ENCODE peak calls at places on chromosomes 5 and 9, in six cellular contexts. B is H1, L is mesenchymal stem cell, M is mesendoderm, T is IMR-90, K is neuronal stem cell. E is an unnamed sample.

GRCh38 chr5:67963789-67964519 is 251.6 kb upstream of the PIK3R1 start:
- DNase-seq in T (no peak), B (no peak), L (no peak), M (no peak), K (no peak), E (no peak)

GRCh38 chr5:169814522-169814921 is 165.8 kb downstream of the INSYN2B start:
- DNase-seq in L (no peak), M (no peak), K (no peak), B (no peak), T (peak), E (no peak)

GRCh38 chr9:97774657-97775056 is 77.5 kb upstream of the XPA start:
- DNase-seq in B (no peak), M (no peak), K (no peak), T (no peak), L (no peak), E (no peak)

GRCh38 chr5:157721159-157721558 is 10.1 kb upstream of the THG1L start:
- DNase-seq in T (no peak), B (no peak), L (no peak), K (no peak), M (no peak), E (no peak)

GRCh38 chr9:113261917-113262671 is 13.3 kb downstream of the CDC26 start:
- DNase-seq in B (no peak), K (no peak), T (no peak), M (no peak), L (no peak), E (no peak)

GRCh38 chr9:34592895-34593601 is 3.5 kb upstream of the CNTFR start:
- DNase-seq in L (no peak), M (no peak), B (no peak), T (no peak), K (no peak), E (peak)

GRCh38 chr5:80291776-80292175 is 28.0 kb upstream of the SPZ1 start:
- DNase-seq in T (no peak), L (no peak), B (no peak), M (no peak), K (no peak), E (no peak)

GRCh38 chr5:167393328-167393727 is 898.1 kb upstream of the WWC1 start:
- DNase-seq in L (no peak), B (no peak), K (no peak), M (no peak), T (no peak), E (no peak)

GRCh38 chr5:72328172-72328571 is 8.0 kb downstream of the PTCD2 start:
- DNase-seq in K (no peak), T (peak), L (peak), M (no peak), B (no peak), E (no peak)

GRCh38 chr9:111992523-111992922 is 95.9 kb downstream of the UGCG start:
- DNase-seq in K (no peak), T (peak), M (peak), B (no peak), L (peak), E (no peak)

GRCh38 chr5:175103746-175104145 is 340.2 kb downstream of the DRD1 start:
- DNase-seq in M (no peak), T (no peak), B (no peak), L (no peak), K (peak), E (no peak)

GRCh38 chr9:119221281-119221680 is 148.0 kb downstream of the BRINP1 start:
- DNase-seq in K (no peak), T (no peak), M (no peak), L (no peak), B (no peak), E (no peak)

GRCh38 chr5:10910261-10910660 is 149.2 kb upstream of the DAP start:
- DNase-seq in B (no peak), L (no peak), M (no peak), K (no peak), T (no peak), E (no peak)
- H2BK15ac ChIP-seq in B (no peak), L (no peak), M (no peak), K (no peak), T (no peak), E (no peak)

GRCh38 chr5:151085517-151086031 is 4.7 kb upstream of the TNIP1 start:
- DNase-seq in L (peak), M (no peak), B (no peak), K (no peak), T (peak), E (no peak)

GRCh38 chr5:151082976-151083651 is 2.3 kb upstream of the TNIP1 start:
- DNase-seq in L (peak), T (peak), B (no peak), M (no peak), K (no peak), E (no peak)

GRCh38 chr5:151082274-151082902 is 1.6 kb upstream of the TNIP1 start:
- DNase-seq in B (no peak), L (peak), T (peak), M (peak), K (peak), E (peak)

GRCh38 chr5:151086192-151086869 is 5.5 kb upstream of the TNIP1 start:
- DNase-seq in M (no peak), K (no peak), T (no peak), L (no peak), B (no peak), E (no peak)

GRCh38 chr5:151084363-151084762 is 3.5 kb upstream of the TNIP1 start:
- DNase-seq in M (no peak), T (peak), K (no peak), L (peak), B (no peak), E (no peak)
- H2BK15ac ChIP-seq in M (no peak), T (no peak), K (no peak), L (no peak), B (no peak), E (no peak)

GRCh38 chr5:77347435-77348098 is 137.1 kb downstream of the PDE8B start:
- DNase-seq in B (no peak), M (no peak), T (no peak), L (no peak), K (no peak), E (no peak)
- H2BK15ac ChIP-seq in B (no peak), M (no peak), T (no peak), L (no peak), K (no peak), E (no peak)

GRCh38 chr9:99103505-99103904 is 1.4 kb upstream of the TGFBR1 start:
- DNase-seq in L (peak), K (no peak), M (peak), T (peak), B (no peak), E (peak)

GRCh38 chr9:99103054-99103453 is 1.9 kb upstream of the TGFBR1 start:
- DNase-seq in K (no peak), L (peak), B (no peak), T (peak), M (no peak), E (no peak)

GRCh38 chr9:99101271-99101670 is 3.6 kb upstream of the TGFBR1 start:
- DNase-seq in K (no peak), B (no peak), L (no peak), M (no peak), T (no peak), E (no peak)

GRCh38 chr9:99103909-99104458 is 929 bp upstream of the TGFBR1 start:
- DNase-seq in L (peak), M (no peak), T (peak), K (no peak), B (no peak), E (no peak)

DNA sequence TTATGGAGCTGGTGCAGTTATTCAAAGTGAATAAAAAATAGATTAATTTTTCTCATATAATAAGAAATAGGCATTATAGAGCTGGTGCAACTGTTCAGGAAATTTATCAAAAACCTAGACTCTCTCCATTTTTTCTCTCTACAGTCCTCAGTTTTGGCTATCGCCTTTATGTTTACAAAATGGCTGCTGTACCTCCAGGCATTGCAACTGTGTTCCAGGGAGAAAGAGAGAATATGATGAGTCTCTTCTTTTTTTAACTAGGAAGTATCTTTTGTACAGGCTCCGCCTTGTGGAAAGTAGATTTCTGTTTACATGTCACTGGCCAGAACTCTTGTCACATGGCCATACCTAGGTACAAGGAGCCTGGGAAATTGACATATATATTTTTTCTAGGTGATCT is 3.1 kb upstream of the TGFBR1 start:
- DNase-seq in T (no peak), L (no peak), M (no peak), B (no peak), K (no peak), E (no peak)
- H2BK15ac ChIP-seq in T (no peak), L (no peak), M (no peak), B (no peak), K (no peak), E (no peak)

GRCh38 chr5:107517185-107517868 is 153.4 kb downstream of the EFNA5 start:
- DNase-seq in T (no peak), L (no peak), M (no peak), B (no peak), K (no peak), E (no peak)

GRCh38 chr5:107519900-107520354 is 150.8 kb downstream of the EFNA5 start:
- DNase-seq in T (peak), L (peak), M (peak), B (no peak), K (peak), E (no peak)

GRCh38 chr5:107516452-107517184 is 154.1 kb downstream of the EFNA5 start:
- DNase-seq in K (no peak), L (peak), T (peak), M (no peak), B (no peak), E (no peak)

GRCh38 chr5:107515521-107515920 is 155.2 kb downstream of the EFNA5 start:
- DNase-seq in B (no peak), L (no peak), K (no peak), T (no peak), M (no peak), E (no peak)

GRCh38 chr5:107518219-107519015 is 152.3 kb downstream of the EFNA5 start:
- DNase-seq in T (no peak), M (no peak), B (no peak), K (no peak), L (no peak), E (no peak)
- H2BK15ac ChIP-seq in T (no peak), M (no peak), B (no peak), K (no peak), L (no peak), E (no peak)

GRCh38 chr5:33311893-33312292 is 128.9 kb upstream of the TARS1 start:
- DNase-seq in K (no peak), M (no peak), L (peak), T (peak), B (no peak), E (no peak)
- H2BK15ac ChIP-seq in K (no peak), M (no peak), L (no peak), T (peak), B (no peak), E (no peak)

GRCh38 chr9:23526806-23527205 is 299.2 kb downstream of the ELAVL2 start:
- DNase-seq in M (no peak), K (no peak), T (no peak), B (no peak), L (no peak), E (no peak)
- H2BK15ac ChIP-seq in M (no peak), K (no peak), T (no peak), B (no peak), L (no peak), E (no peak)

GRCh38 chr5:53478411-53479044 is 1.9 kb upstream of the FST start:
- DNase-seq in L (peak), K (peak), M (peak), T (peak), B (no peak), E (peak)
- H2BK15ac ChIP-seq in L (no peak), K (no peak), M (no peak), T (peak), B (no peak), E (no peak)

DNA sequence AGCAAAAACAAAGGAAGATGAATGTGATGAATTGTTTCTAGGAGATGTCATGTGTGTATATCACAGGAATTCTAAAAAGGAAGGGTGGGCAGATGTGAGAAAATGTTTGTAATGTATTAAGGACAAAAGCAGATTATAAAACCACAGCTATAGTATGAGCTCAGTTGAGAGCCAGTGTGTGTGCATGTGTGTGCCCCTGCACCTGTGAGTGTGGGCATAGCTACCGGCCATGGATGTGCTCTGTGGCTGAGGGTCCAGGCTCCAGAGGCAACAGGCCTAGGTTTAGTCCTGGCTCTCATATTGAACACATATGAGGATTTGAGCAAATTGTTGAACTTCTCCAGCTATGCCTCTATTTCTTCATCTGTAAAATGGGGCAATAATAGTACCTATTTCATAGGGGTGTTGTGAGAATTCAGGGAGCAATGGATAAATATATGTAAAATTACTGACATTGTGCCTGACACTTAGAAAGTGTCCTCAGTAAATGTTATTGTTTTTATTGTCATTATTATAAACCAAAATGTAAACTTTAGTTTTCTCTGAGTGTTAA is 101.8 kb downstream of the ANGPTL2 start:
- DNase-seq in M (no peak), K (no peak), L (no peak), T (no peak), B (no peak), E (no peak)
- H2BK15ac ChIP-seq in M (no peak), K (no peak), L (no peak), T (no peak), B (no peak), E (no peak)

E was measured in H9.